ENCODE peak calls at places on chromosomes 2 and 18, in eight cellular contexts. L is HCT116, W is fibroblast of the aortic adventitia, Q is aorta, A is fibroblast of mammary gland, X is BE2C, D is breast epithelium, G is SJSA1. K is an unnamed sample.

GRCh38 chr2:76763276-76763675 is 758.9 kb downstream of the LRRTM4 start:
- DNase-seq in Q (no peak), A (no peak), G (no peak), D (no peak), W (no peak), L (no peak), X (no peak), K (no peak)

GRCh38 chr2:158984554-158985207 is 16.2 kb downstream of the TANC1 start:
- DNase-seq in L (no peak), A (peak; percentile 12), Q (no peak), G (no peak), D (no peak), W (no peak), X (no peak), K (no peak)

GRCh38 chr2:45823723-45824206 is 172.3 kb downstream of the PRKCE start:
- DNase-seq in Q (peak; percentile 91), W (peak; percentile 34), D (peak; percentile 79), G (no peak), A (peak; percentile 17), L (no peak), X (peak; percentile 81), K (no peak)

GRCh38 chr2:119478188-119479065 is 45.9 kb downstream of the SCTR start:
- DNase-seq in W (no peak), D (no peak), L (no peak), X (no peak), A (no peak), G (peak; percentile 25), Q (no peak), K (no peak)

GRCh38 chr2:73069855-73070650 is 1.5 kb downstream of the SFXN5 start:
- DNase-seq in X (no peak), D (no peak), G (no peak), A (no peak), W (peak; percentile 20), Q (no peak), L (no peak), K (no peak)

GRCh38 chr18:62850619-62851306 is 135.4 kb downstream of the PHLPP1 start:
- DNase-seq in L (no peak), D (no peak), X (no peak), Q (no peak), W (no peak), G (no peak), A (no peak), K (no peak)

GRCh38 chr2:71611247-71611646 is 157.9 kb downstream of the DYSF start:
- DNase-seq in L (no peak), Q (peak; percentile 65), D (peak; percentile 31), G (peak; percentile 32), W (no peak), X (no peak), A (no peak), K (no peak)

GRCh38 chr18:14117611-14118010 is 14.6 kb downstream of the ZNF519 start:
- DNase-seq in X (no peak), G (no peak), D (no peak), L (no peak), A (no peak), Q (no peak), W (no peak), K (no peak)

GRCh38 chr2:105325389-105325963 is 4.1 kb downstream of the TGFBRAP1 start:
- DNase-seq in X (no peak), G (peak; percentile 62), L (no peak), Q (no peak), W (no peak), A (peak; percentile 56), D (no peak), K (no peak)

GRCh38 chr2:235504459-235505200 is 10.8 kb downstream of the AGAP1 start:
- DNase-seq in X (no peak), L (no peak), Q (peak; percentile 17), A (no peak), W (no peak), D (no peak), G (no peak), K (no peak)

GRCh38 chr2:73285162-73285739 is 973 bp upstream of the FBXO41 start:
- DNase-seq in G (no peak), L (no peak), X (no peak), Q (no peak), D (no peak), W (no peak), A (no peak), K (peak; percentile 67)

GRCh38 chr2:107325983-107326786 is 440.2 kb upstream of the ST6GAL2 start:
- DNase-seq in A (peak; percentile 89), L (no peak), Q (no peak), D (no peak), G (no peak), X (no peak), W (peak; percentile 70), K (no peak)
- H3K4me3 ChIP-seq in A (no peak overlapping the region), L (no peak overlapping the region), Q (no peak overlapping the region), D (no peak overlapping the region), G (no peak overlapping the region), X (no peak overlapping the region), W (no peak overlapping the region), K (no peak overlapping the region)

GRCh38 chr2:20450201-20451108 is 3.6 kb downstream of the RHOB start:
- DNase-seq in W (peak; percentile 91), G (no peak), A (peak; percentile 90), X (peak; percentile 51), D (peak; percentile 81), Q (peak; percentile 85), L (no peak), K (no peak)
- H3K4me3 ChIP-seq in W (no peak overlapping the region), G (peak overlapping the region; percentile 1), A (no peak overlapping the region), X (peak overlapping the region; percentile 97), D (peak overlapping the region; percentile 96), Q (peak overlapping the region; percentile 81), L (no peak overlapping the region), K (no peak overlapping the region)

GRCh38 chr18:58114766-58115165 is 70.7 kb downstream of the NEDD4L start:
- DNase-seq in G (no peak), D (no peak), W (no peak), A (no peak), X (no peak), Q (no peak), L (no peak), K (no peak)
- H3K4me3 ChIP-seq in G (no peak overlapping the region), D (no peak overlapping the region), W (no peak overlapping the region), A (no peak overlapping the region), X (no peak overlapping the region), Q (no peak overlapping the region), L (no peak overlapping the region), K (no peak overlapping the region)

GRCh38 chr2:238972146-238972445 is 124.2 kb downstream of the TWIST2 start:
- DNase-seq in W (no peak), L (no peak), X (no peak), A (no peak), G (no peak), D (no peak), Q (no peak), K (no peak)

GRCh38 chr2:238975408-238975807 is 127.5 kb downstream of the TWIST2 start:
- DNase-seq in L (no peak), W (no peak), Q (no peak), X (no peak), D (no peak), G (no peak), A (no peak), K (no peak)

GRCh38 chr2:238973038-238973772 is 125.3 kb downstream of the TWIST2 start:
- DNase-seq in L (no peak), Q (no peak), A (peak; percentile 69), D (no peak), G (peak; percentile 58), X (no peak), W (peak; percentile 49), K (no peak)

GRCh38 chr2:238974061-238974460 is 126.2 kb downstream of the TWIST2 start:
- DNase-seq in D (no peak), L (no peak), X (no peak), G (no peak), A (peak; percentile 80), W (peak; percentile 68), Q (no peak), K (no peak)

GRCh38 chr2:238974510-238975166 is 126.8 kb downstream of the TWIST2 start:
- DNase-seq in D (no peak), A (peak; percentile 97), L (peak; percentile 22), G (peak; percentile 91), Q (no peak), W (peak; percentile 97), X (no peak), K (no peak)
- H3K4me3 ChIP-seq in D (no peak overlapping the region), A (no peak overlapping the region), L (no peak overlapping the region), G (no peak overlapping the region), Q (no peak overlapping the region), W (no peak overlapping the region), X (no peak overlapping the region), K (no peak overlapping the region)

DNA sequence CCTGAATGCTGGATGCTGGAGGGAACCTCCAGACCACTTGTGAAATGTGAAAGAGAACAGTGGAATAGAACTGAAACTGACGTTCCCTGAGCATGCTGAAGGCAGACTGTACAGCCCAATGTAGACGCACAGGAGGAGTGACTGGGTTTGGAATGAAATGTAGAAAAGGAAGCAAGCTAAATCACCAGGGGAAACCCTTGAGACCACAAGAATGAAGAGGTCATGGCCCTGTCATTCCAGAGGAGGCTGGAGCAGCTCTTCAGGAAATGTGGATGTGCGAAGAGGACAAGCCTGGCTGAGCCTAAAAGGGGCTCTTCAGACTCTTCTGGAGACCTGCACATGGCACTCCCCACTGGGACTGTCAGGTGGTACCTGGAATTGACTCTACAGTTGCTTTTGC is 118.5 kb upstream of the ALPP start:
- DNase-seq in A (peak; percentile 90), W (peak; percentile 89), D (no peak), X (no peak), G (peak; percentile 75), L (no peak), Q (no peak), K (no peak)
- H3K4me3 ChIP-seq in A (no peak overlapping the region), W (no peak overlapping the region), D (no peak overlapping the region), X (no peak overlapping the region), G (no peak overlapping the region), L (no peak overlapping the region), Q (no peak overlapping the region), K (no peak overlapping the region)

GRCh38 chr2:238850096-238850495 is 2.2 kb downstream of the TWIST2 start:
- DNase-seq in L (no peak), W (peak; percentile 45), X (no peak), G (no peak), Q (no peak), D (no peak), A (peak; percentile 8), K (no peak)
- H3K4me3 ChIP-seq in L (no peak overlapping the region), W (peak overlapping the region; percentile 75), X (no peak overlapping the region), G (peak overlapping the region; percentile 72), Q (no peak overlapping the region), D (peak overlapping the region; percentile 63), A (peak overlapping the region; percentile 94), K (no peak overlapping the region)

GRCh38 chr18:35616074-35616473 is 34.5 kb downstream of the GALNT1 start:
- DNase-seq in X (no peak), A (no peak), G (no peak), W (no peak), Q (no peak), D (no peak), L (no peak), K (no peak)
- H3K4me3 ChIP-seq in X (no peak overlapping the region), A (no peak overlapping the region), G (no peak overlapping the region), W (no peak overlapping the region), Q (no peak overlapping the region), D (no peak overlapping the region), L (no peak overlapping the region), K (no peak overlapping the region)